ENCODE peak calls at places on chromosomes 2 and 18, in four cellular contexts. Q is sigmoid colon, M is fibroblast of mammary gland, L is fibroblast of lung. N is an unnamed sample.
A peak's percentile ranks its signal among the peaks of the same experiment; 100 is the strongest.

GRCh38 chr2:2743164-2743571 is 412.1 kb upstream of the MYT1L start:
- DNase-seq in Q (peak; percentile 80), M (peak; percentile 42), L (peak; percentile 64), N (no peak)

GRCh38 chr2:207054521-207054920 is 111.2 kb downstream of the KLF7 start:
- DNase-seq in Q (no peak), M (peak; percentile 58), L (peak; percentile 71), N (no peak)

GRCh38 chr2:105261061-105261460 is 19.5 kb downstream of the GPR45 start:
- DNase-seq in Q (peak; percentile 40), M (peak; percentile 96), L (peak; percentile 99), N (peak; percentile 88)

GRCh38 chr2:98559581-98559980 is 48.7 kb downstream of the COA5 start:
- DNase-seq in Q (no peak), M (no peak), L (peak; percentile 25), N (no peak)

GRCh38 chr2:2061091-2061696 is 269.9 kb downstream of the MYT1L start:
- DNase-seq in Q (no peak), M (no peak), L (no peak), N (no peak)

GRCh38 chr2:144382848-144383247 is 137.1 kb downstream of the ZEB2 start:
- DNase-seq in Q (no peak), M (no peak), L (peak; percentile 41), N (no peak)

GRCh38 chr18:78128004-78128403 is 851.6 kb upstream of the SALL3 start:
- DNase-seq in Q (no peak), M (no peak), L (no peak), N (no peak)

GRCh38 chr18:32315881-32316280 is 126.0 kb downstream of the MEP1B start:
- DNase-seq in Q (no peak), M (peak; percentile 66), L (peak; percentile 48), N (no peak)

GRCh38 chr2:25445464-25445863 is 103.7 kb upstream of the DNMT3A start:
- DNase-seq in Q (no peak), M (no peak), L (no peak), N (no peak)

DNA sequence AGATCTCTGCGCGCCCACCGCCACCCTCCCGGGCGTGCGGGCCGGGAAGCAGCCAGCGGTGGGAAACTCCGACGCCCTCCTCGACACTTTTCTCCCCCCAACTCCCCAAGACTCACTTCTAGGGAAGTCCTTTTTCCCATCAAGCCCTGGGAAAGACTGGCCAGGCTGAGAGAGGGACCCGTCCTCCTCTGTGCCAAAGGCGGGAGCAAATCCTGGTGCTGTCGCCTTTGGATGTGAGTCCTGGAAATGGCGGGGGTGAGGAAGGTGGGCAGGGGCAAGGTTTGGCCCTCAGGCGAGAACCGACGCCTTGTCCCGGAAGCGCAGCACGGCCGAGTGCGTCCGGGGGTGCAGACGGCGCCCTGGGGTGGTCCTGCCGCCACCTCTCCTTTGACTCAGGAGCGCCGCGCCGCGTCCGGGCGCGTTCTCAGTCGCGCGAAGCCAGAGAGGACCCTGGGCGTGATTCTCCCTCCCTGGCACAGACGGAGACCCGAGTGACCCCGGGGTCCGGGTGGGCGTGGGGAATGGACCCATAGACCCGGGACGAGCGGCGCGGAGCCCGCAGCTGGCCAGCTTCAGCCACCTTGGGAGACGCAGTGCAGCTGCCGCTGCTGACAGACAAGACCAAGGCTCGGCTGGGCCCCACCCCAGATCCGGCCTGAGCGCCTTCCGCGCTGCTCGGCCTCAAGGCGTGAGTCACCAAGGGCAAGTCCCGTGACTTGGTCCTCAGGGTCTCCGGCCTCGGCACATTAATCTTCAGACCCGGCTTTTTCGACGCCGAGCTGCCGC is 3.5 kb upstream of the LBX2 start:
- DNase-seq in Q (peak; percentile 94), M (peak; percentile 89), L (peak; percentile 81), N (no peak)
- TF ChIP-seq CTCF in Q (no peak), M (peak; percentile 19), L (peak; percentile 39), N (peak; percentile 55)

GRCh38 chr2:102144128-102144527 is 1.6 kb downstream of the IL1R1 start:
- DNase-seq in Q (no peak), M (peak; percentile 70), L (no peak), N (no peak)
- H3K4me3 ChIP-seq in Q (peak overlapping the region; percentile 71), M (peak overlapping the region; percentile 96), L (peak overlapping the region; percentile 99), N (no peak overlapping the region)

DNA sequence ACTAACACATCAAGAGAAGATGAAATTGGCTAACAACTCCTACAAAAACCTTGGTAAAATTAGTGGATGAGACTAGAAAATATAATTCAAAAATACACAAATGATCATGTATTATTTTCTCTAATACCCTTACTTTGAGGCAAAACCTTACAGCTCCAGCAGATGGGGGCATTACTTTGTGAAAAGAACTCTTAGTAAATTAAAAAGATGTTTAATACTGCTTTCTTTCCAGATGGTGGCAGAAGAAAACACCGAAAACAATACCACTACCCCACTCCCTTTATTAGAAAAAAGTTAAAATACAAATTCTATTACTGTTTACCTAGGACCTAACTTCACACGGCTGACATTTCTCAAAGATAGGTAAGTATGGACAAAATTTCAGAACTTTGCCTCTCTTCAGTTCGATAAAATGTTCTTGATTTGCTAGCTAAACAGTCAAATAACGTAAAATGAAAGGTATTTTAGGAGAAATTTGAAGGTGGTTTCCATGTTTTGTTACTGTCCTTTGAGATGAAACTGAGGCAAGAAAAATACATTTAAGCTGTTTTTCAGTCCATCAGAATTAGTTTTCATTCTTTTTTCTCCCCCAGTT is 30.6 kb downstream of the ORC4 start:
- DNase-seq in Q (no peak), M (peak; percentile 70), L (peak; percentile 37), N (peak; percentile 17)
- TF ChIP-seq CTCF in Q (peak; percentile 63), M (peak; percentile 71), L (peak; percentile 69), N (peak; percentile 39)

DNA sequence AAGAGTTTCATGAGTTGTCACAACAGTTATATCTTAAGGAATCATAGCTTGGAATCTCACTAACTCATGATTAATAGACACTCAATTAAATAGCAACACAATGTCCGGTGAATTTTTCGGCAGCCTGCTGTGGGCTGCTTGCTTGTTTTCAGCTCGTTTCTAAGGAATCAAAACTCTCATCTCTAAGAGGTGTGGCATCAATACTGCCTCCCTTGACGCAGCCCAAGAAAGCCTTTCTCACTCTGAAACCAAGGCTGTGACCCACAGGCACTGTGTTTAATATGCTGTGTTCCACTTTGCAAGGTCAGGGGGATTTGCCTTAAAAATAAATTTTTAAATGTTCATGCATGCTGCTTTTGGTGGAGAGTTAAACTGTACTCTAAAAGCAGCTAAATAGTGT is 5.4 kb downstream of the DCC start:
- DNase-seq in Q (no peak), M (no peak), L (no peak), N (no peak)
- H3K4me3 ChIP-seq in Q (no peak overlapping the region), M (no peak overlapping the region), L (no peak overlapping the region), N (no peak overlapping the region)

GRCh38 chr2:46647041-46647440 is 167.7 kb downstream of the TMEM247 start:
- DNase-seq in Q (no peak), M (no peak), L (no peak), N (no peak)

GRCh38 chr2:46643951-46644350 is 164.6 kb downstream of the TMEM247 start:
- DNase-seq in Q (no peak), M (no peak), L (peak; percentile 79), N (no peak)

GRCh38 chr2:46645681-46646162 is 166.4 kb downstream of the TMEM247 start:
- DNase-seq in Q (peak; percentile 76), M (peak; percentile 83), L (peak; percentile 78), N (peak; percentile 95)

GRCh38 chr2:46644690-46645385 is 165.5 kb downstream of the TMEM247 start:
- DNase-seq in Q (no peak), M (peak; percentile 39), L (no peak), N (peak; percentile 59)

DNA sequence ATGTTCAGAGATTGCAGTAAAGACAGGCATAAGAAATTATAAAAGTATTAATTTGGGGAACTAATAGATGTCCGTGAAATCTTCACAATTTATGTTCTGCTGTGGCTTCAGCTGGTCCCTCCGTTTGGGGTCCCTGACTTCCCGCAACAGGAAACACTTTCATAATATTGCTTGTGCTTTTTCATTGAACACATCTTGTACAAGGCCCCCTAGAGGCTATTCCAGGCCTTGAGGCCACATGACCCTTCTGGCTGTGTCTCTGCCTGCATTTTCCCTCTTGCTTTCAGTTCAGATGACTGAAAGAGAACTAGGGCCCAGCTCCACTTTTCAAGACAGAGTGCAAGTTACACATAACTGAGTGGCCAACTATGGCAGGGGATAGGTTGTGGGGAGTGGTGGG is 164.1 kb downstream of the TMEM247 start:
- DNase-seq in Q (no peak), M (no peak), L (no peak), N (no peak)
- TF ChIP-seq CTCF in Q (no peak), M (no peak), L (no peak), N (no peak)

GRCh38 chr2:74459377-74460118 is 1.3 kb downstream of the WBP1 start:
- DNase-seq in Q (no peak), M (no peak), L (no peak), N (no peak)
- H3K4me3 ChIP-seq in Q (no peak overlapping the region), M (peak overlapping the region; percentile 16), L (peak overlapping the region; percentile 88), N (peak overlapping the region; percentile 62)

GRCh38 chr18:2655954-2656236 is 369 bp downstream of the SMCHD1 start:
- DNase-seq in Q (peak; percentile 74), M (peak; percentile 40), L (no peak), N (no peak)

GRCh38 chr18:2654105-2654827 is 1.3 kb upstream of the SMCHD1 start:
- DNase-seq in Q (no peak), M (no peak), L (peak; percentile 42), N (no peak)

GRCh38 chr18:2656237-2657042 is 914 bp downstream of the SMCHD1 start:
- DNase-seq in Q (peak; percentile 84), M (peak; percentile 23), L (peak; percentile 53), N (no peak)

GRCh38 chr18:2654828-2655152 is 736 bp upstream of the SMCHD1 start:
- DNase-seq in Q (no peak), M (no peak), L (no peak), N (no peak)

GRCh38 chr18:2655153-2655953 is at the start of gene SMCHD1:
- DNase-seq in Q (peak; percentile 93), M (peak; percentile 71), L (peak; percentile 78), N (no peak)
- TF ChIP-seq CTCF in Q (no peak), M (no peak), L (no peak), N (no peak)

GRCh38 chr2:42942990-42943493 is 150.7 kb upstream of the HAAO start:
- DNase-seq in Q (no peak), M (no peak), L (no peak), N (no peak)

GRCh38 chr2:42949125-42949524 is 156.7 kb upstream of the HAAO start:
- DNase-seq in Q (no peak), M (no peak), L (no peak), N (no peak)

GRCh38 chr2:42944744-42945415 is 152.5 kb upstream of the HAAO start:
- DNase-seq in Q (no peak), M (peak; percentile 68), L (peak; percentile 49), N (no peak)

GRCh38 chr2:42951263-42951938 is 159.0 kb upstream of the HAAO start:
- DNase-seq in Q (no peak), M (no peak), L (no peak), N (no peak)

DNA sequence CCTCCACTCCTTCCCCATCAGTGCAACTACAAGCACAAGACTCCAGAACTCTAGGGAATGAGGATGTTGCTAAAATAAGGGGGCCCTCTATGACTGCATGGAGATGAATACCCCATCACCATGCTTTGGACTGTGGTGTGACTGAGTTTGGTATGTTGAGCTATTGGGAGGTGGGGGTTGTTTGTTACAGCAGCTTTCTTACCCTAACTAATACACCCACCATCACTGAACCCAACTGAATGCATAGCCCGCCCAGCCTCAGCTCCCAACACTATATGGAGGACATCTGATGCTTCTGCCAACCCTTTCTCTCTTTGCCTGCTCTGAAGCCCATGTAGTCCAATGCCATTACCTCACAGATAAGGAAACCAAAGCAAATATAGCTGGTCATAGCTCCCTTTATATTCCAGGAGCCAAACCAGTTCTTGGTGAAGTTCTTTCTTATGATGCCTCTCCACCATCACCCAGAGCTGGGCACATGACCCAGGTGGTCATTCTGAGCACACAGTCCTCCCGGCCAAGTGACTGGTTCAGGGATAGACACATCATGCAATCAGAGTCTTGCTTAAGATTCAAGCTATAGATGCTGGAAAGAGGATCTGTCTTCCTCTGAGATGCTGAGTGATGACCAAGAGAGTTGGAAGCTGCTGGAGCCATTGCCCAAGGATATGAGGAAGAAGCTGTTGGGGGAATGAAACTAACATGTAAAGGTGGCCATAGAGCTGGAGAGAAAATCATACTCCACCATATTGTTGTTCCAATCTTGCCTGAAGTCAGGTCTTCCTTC is 155.6 kb upstream of the HAAO start:
- DNase-seq in Q (no peak), M (peak; percentile 62), L (no peak), N (no peak)
- H3K4me3 ChIP-seq in Q (no peak overlapping the region), M (no peak overlapping the region), L (no peak overlapping the region), N (no peak overlapping the region)